ENCODE peak calls at places on chromosome 5, in seven cellular contexts. One of them, this sample, is unnamed.

GRCh38 chr5:35979694-35980093 is 11.5 kb downstream of the UGT3A1 start:
- DNase-seq in A549: no peak
- DNase-seq in psoas muscle: no peak
- DNase-seq in testis: no peak
- DNase-seq in left lung: no peak
- DNase-seq in CD8-positive, alpha-beta T cell: no peak
- DNase-seq in breast epithelium: no peak
- DNase-seq in this sample: no peak

GRCh38 chr5:99605904-99606303 is 677.1 kb upstream of the CHD1 start:
- DNase-seq in A549: no peak
- DNase-seq in psoas muscle: no peak
- DNase-seq in testis: no peak
- DNase-seq in left lung: no peak
- DNase-seq in CD8-positive, alpha-beta T cell: no peak
- DNase-seq in breast epithelium: no peak
- DNase-seq in this sample: no peak

GRCh38 chr5:169631360-169631759 is 5.7 kb upstream of the DOCK2 start:
- DNase-seq in A549: no peak
- DNase-seq in psoas muscle: no peak
- DNase-seq in testis: no peak
- DNase-seq in left lung: no peak
- DNase-seq in CD8-positive, alpha-beta T cell: no peak
- DNase-seq in breast epithelium: no peak
- DNase-seq in this sample: no peak

GRCh38 chr5:1896602-1897376 is 14.1 kb upstream of the IRX4 start:
- DNase-seq in A549: no peak
- DNase-seq in psoas muscle: peak; percentile 45
- DNase-seq in testis: no peak
- DNase-seq in left lung: no peak
- DNase-seq in CD8-positive, alpha-beta T cell: no peak
- DNase-seq in breast epithelium: no peak
- DNase-seq in this sample: no peak

GRCh38 chr5:175560011-175560410 is 81.7 kb downstream of the SFXN1 start:
- DNase-seq in A549: no peak
- DNase-seq in psoas muscle: no peak
- DNase-seq in testis: no peak
- DNase-seq in left lung: no peak
- DNase-seq in CD8-positive, alpha-beta T cell: no peak
- DNase-seq in breast epithelium: no peak
- DNase-seq in this sample: no peak

GRCh38 chr5:125575561-125576504 is 829.4 kb upstream of the ZNF608 start:
- DNase-seq in A549: no peak
- DNase-seq in psoas muscle: no peak
- DNase-seq in testis: no peak
- DNase-seq in left lung: no peak
- DNase-seq in CD8-positive, alpha-beta T cell: no peak
- DNase-seq in breast epithelium: no peak
- DNase-seq in this sample: no peak

GRCh38 chr5:171310334-171310815 is 1.3 kb downstream of the TLX3 start:
- DNase-seq in A549: no peak
- DNase-seq in psoas muscle: no peak
- DNase-seq in testis: no peak
- DNase-seq in left lung: no peak
- DNase-seq in CD8-positive, alpha-beta T cell: no peak
- DNase-seq in breast epithelium: no peak
- DNase-seq in this sample: no peak

GRCh38 chr5:96780626-96781025 is 27.1 kb downstream of the ERAP1 start:
- DNase-seq in A549: no peak
- DNase-seq in psoas muscle: no peak
- DNase-seq in testis: no peak
- DNase-seq in left lung: no peak
- DNase-seq in CD8-positive, alpha-beta T cell: no peak
- DNase-seq in breast epithelium: no peak
- DNase-seq in this sample: peak; percentile 16

GRCh38 chr5:62937661-62938558 is 359.3 kb downstream of the LRRC70 start:
- DNase-seq in A549: no peak
- DNase-seq in psoas muscle: no peak
- DNase-seq in testis: no peak
- DNase-seq in left lung: no peak
- DNase-seq in CD8-positive, alpha-beta T cell: no peak
- DNase-seq in breast epithelium: no peak
- DNase-seq in this sample: no peak

GRCh38 chr5:142826741-142827492 is 56.7 kb downstream of the ARHGAP26 start:
- DNase-seq in A549: no peak
- DNase-seq in psoas muscle: no peak
- DNase-seq in testis: no peak
- DNase-seq in left lung: no peak
- DNase-seq in CD8-positive, alpha-beta T cell: no peak
- DNase-seq in breast epithelium: peak; percentile 68
- DNase-seq in this sample: peak; percentile 73

GRCh38 chr5:136232316-136232715 is 39.4 kb upstream of the SMIM32 start:
- DNase-seq in A549: no peak
- DNase-seq in psoas muscle: no peak
- DNase-seq in testis: no peak
- DNase-seq in left lung: no peak
- DNase-seq in CD8-positive, alpha-beta T cell: no peak
- DNase-seq in breast epithelium: no peak
- DNase-seq in this sample: no peak

GRCh38 chr5:147578228-147579024 is 68.6 kb upstream of the DPYSL3 start:
- DNase-seq in A549: peak; percentile 25
- DNase-seq in psoas muscle: no peak
- DNase-seq in testis: no peak
- DNase-seq in left lung: no peak
- DNase-seq in CD8-positive, alpha-beta T cell: no peak
- DNase-seq in breast epithelium: no peak
- DNase-seq in this sample: no peak

GRCh38 chr5:38709678-38710306 is 136.0 kb upstream of the OSMR start:
- DNase-seq in A549: no peak
- DNase-seq in psoas muscle: no peak
- DNase-seq in testis: no peak
- DNase-seq in left lung: no peak
- DNase-seq in CD8-positive, alpha-beta T cell: no peak
- DNase-seq in breast epithelium: no peak
- DNase-seq in this sample: no peak

DNA sequence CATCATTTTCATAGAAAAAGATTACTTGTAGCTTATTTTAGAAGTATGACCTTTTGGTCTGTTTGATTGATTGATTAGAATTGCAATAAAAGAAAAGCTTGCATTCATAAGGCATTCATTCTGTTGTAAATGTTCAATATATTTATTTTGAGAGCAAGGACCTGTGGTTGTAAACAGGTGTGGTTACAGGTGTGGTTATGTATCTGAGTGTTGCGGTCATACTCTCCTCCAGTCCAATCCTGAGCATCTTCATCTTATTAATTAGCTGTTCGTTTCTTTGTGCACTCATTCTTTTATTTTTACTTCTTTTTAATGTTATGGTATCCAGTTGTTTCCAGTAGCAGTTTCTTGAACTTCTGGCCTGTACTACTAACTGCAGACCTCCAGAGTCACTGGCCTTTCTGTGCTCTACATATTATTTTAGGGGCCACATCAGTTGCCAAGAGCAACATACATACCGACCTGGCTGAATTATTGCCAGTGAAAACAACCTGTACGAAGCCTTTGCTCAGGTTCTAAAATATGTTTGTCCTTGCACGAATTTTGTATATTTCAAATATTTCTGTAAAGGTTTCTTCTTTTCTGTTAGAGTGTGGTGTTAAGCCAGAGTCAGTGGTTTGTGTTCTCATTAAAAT is 128.7 kb downstream of the CDC42SE2 start:
- DNase-seq in A549: no peak
- DNase-seq in psoas muscle: no peak
- DNase-seq in testis: no peak
- DNase-seq in left lung: no peak
- DNase-seq in CD8-positive, alpha-beta T cell: no peak
- DNase-seq in breast epithelium: no peak
- DNase-seq in this sample: no peak
- H3K4me1 ChIP-seq in A549: peaks cover 9% of the 10 kb centered on the region
- H3K4me1 ChIP-seq in psoas muscle: no peaks in the 10 kb centered on the region
- H3K4me1 ChIP-seq in testis: no peaks in the 10 kb centered on the region
- H3K4me1 ChIP-seq in left lung: no peaks in the 10 kb centered on the region
- H3K4me1 ChIP-seq in CD8-positive, alpha-beta T cell: peaks cover 73% of the 10 kb centered on the region
- H3K4me1 ChIP-seq in breast epithelium: no peaks in the 10 kb centered on the region
- H3K4me1 ChIP-seq in this sample: no peaks in the 10 kb centered on the region

GRCh38 chr5:102777099-102777498 is 22.0 kb downstream of the PAM start:
- DNase-seq in A549: no peak
- DNase-seq in psoas muscle: no peak
- DNase-seq in testis: no peak
- DNase-seq in left lung: no peak
- DNase-seq in CD8-positive, alpha-beta T cell: no peak
- DNase-seq in breast epithelium: no peak
- DNase-seq in this sample: no peak

GRCh38 chr5:102778478-102778877 is 23.4 kb downstream of the PAM start:
- DNase-seq in A549: no peak
- DNase-seq in psoas muscle: no peak
- DNase-seq in testis: no peak
- DNase-seq in left lung: no peak
- DNase-seq in CD8-positive, alpha-beta T cell: no peak
- DNase-seq in breast epithelium: no peak
- DNase-seq in this sample: no peak

GRCh38 chr5:102782245-102782872 is 27.3 kb downstream of the PAM start:
- DNase-seq in A549: no peak
- DNase-seq in psoas muscle: no peak
- DNase-seq in testis: no peak
- DNase-seq in left lung: no peak
- DNase-seq in CD8-positive, alpha-beta T cell: no peak
- DNase-seq in breast epithelium: no peak
- DNase-seq in this sample: no peak

GRCh38 chr5:102781786-102782185 is 26.7 kb downstream of the PAM start:
- DNase-seq in A549: no peak
- DNase-seq in psoas muscle: no peak
- DNase-seq in testis: no peak
- DNase-seq in left lung: no peak
- DNase-seq in CD8-positive, alpha-beta T cell: no peak
- DNase-seq in breast epithelium: no peak
- DNase-seq in this sample: no peak

GRCh38 chr5:102781359-102781758 is 26.3 kb downstream of the PAM start:
- DNase-seq in A549: no peak
- DNase-seq in psoas muscle: no peak
- DNase-seq in testis: no peak
- DNase-seq in left lung: no peak
- DNase-seq in CD8-positive, alpha-beta T cell: no peak
- DNase-seq in breast epithelium: no peak
- DNase-seq in this sample: no peak
- TF ChIP-seq CTCF in A549: no peak
- TF ChIP-seq CTCF in psoas muscle: no peak
- TF ChIP-seq CTCF in testis: no peak
- TF ChIP-seq CTCF in left lung: no peak
- TF ChIP-seq CTCF in CD8-positive, alpha-beta T cell: no peak
- TF ChIP-seq CTCF in breast epithelium: no peak
- TF ChIP-seq CTCF in this sample: no peak

GRCh38 chr5:157050050-157050449 is 8.9 kb downstream of the HAVCR1 start:
- DNase-seq in A549: no peak
- DNase-seq in psoas muscle: no peak
- DNase-seq in testis: no peak
- DNase-seq in left lung: no peak
- DNase-seq in CD8-positive, alpha-beta T cell: no peak
- DNase-seq in breast epithelium: no peak
- DNase-seq in this sample: no peak

GRCh38 chr5:157049605-157050004 is 9.3 kb downstream of the HAVCR1 start:
- DNase-seq in A549: peak; percentile 75
- DNase-seq in psoas muscle: no peak
- DNase-seq in testis: no peak
- DNase-seq in left lung: no peak
- DNase-seq in CD8-positive, alpha-beta T cell: no peak
- DNase-seq in breast epithelium: no peak
- DNase-seq in this sample: no peak

GRCh38 chr5:157046041-157046440 is 12.9 kb downstream of the HAVCR1 start:
- DNase-seq in A549: peak; percentile 60
- DNase-seq in psoas muscle: no peak
- DNase-seq in testis: no peak
- DNase-seq in left lung: peak; percentile 37
- DNase-seq in CD8-positive, alpha-beta T cell: no peak
- DNase-seq in breast epithelium: no peak
- DNase-seq in this sample: no peak

GRCh38 chr5:157045601-157046000 is 13.3 kb downstream of the HAVCR1 start:
- DNase-seq in A549: no peak
- DNase-seq in psoas muscle: no peak
- DNase-seq in testis: no peak
- DNase-seq in left lung: no peak
- DNase-seq in CD8-positive, alpha-beta T cell: no peak
- DNase-seq in breast epithelium: no peak
- DNase-seq in this sample: no peak

GRCh38 chr5:157047898-157048297 is 11.0 kb downstream of the HAVCR1 start:
- DNase-seq in A549: no peak
- DNase-seq in psoas muscle: no peak
- DNase-seq in testis: no peak
- DNase-seq in left lung: no peak
- DNase-seq in CD8-positive, alpha-beta T cell: no peak
- DNase-seq in breast epithelium: no peak
- DNase-seq in this sample: no peak
- H3K4me1 ChIP-seq in A549: peaks cover 86% of the 10 kb centered on the region
- H3K4me1 ChIP-seq in psoas muscle: no peaks in the 10 kb centered on the region
- H3K4me1 ChIP-seq in testis: no peaks in the 10 kb centered on the region
- H3K4me1 ChIP-seq in left lung: no peaks in the 10 kb centered on the region
- H3K4me1 ChIP-seq in CD8-positive, alpha-beta T cell: peaks cover 40% of the 10 kb centered on the region
- H3K4me1 ChIP-seq in breast epithelium: no peaks in the 10 kb centered on the region
- H3K4me1 ChIP-seq in this sample: no peaks in the 10 kb centered on the region

DNA sequence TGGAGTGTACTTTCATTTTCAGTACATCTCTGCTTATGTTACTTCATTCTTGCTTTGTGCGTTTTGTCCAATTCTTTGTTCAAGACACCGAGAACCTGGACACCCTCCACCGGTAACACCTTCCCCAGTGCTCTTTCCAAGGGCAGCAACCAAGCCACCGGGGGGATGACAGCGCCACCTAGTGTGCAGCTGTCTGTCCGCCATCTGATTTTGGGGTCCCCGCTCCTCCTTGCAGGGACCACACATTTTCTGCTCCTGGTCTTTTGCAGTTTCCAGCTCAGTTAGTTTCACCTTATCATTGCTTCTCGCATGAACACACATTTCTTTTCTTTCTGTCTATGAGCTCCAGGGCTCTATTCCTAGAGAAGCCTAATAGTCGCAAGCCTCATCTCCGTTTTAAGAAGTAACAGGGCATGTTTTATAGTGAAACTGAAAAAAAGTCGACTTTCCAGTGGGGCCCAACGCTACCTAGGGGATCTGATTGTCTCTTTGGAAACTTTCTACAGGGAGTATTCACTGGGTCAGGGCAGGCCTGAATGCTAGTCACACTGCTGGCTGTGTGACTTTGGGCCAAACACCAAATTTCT is 152.1 kb downstream of the FSTL4 start:
- DNase-seq in A549: peak; percentile 66
- DNase-seq in psoas muscle: no peak
- DNase-seq in testis: peak; percentile 38
- DNase-seq in left lung: no peak
- DNase-seq in CD8-positive, alpha-beta T cell: no peak
- DNase-seq in breast epithelium: no peak
- DNase-seq in this sample: peak; percentile 33
- TF ChIP-seq CTCF in A549: peak; percentile 54
- TF ChIP-seq CTCF in psoas muscle: peak; percentile 38
- TF ChIP-seq CTCF in testis: no peak
- TF ChIP-seq CTCF in left lung: peak; percentile 39
- TF ChIP-seq CTCF in CD8-positive, alpha-beta T cell: no peak
- TF ChIP-seq CTCF in breast epithelium: no peak
- TF ChIP-seq CTCF in this sample: peak; percentile 86

DNA sequence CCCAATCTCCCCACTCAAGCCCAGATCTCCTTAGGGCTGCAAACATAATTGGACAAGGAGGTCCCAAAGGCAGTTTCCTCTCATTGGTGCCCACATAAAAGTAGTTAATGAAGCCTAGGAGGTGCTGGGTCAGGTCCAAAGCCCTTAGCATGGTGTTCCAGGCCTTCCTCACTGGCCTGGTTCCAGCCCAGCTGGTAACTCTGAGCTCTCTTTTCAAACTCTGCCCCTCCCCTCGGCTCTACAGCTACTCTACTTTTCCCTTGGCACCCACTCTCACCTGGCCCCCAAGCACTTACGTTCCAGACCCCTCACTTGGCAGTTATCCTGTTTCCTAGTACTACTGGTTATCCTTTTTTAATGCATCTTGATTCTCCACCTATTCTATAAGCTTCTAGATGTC is 9.9 kb downstream of the SEPTIN8 start:
- DNase-seq in A549: no peak
- DNase-seq in psoas muscle: no peak
- DNase-seq in testis: no peak
- DNase-seq in left lung: no peak
- DNase-seq in CD8-positive, alpha-beta T cell: no peak
- DNase-seq in breast epithelium: no peak
- DNase-seq in this sample: no peak
- H3K4me1 ChIP-seq in A549: no peaks in the 10 kb centered on the region
- H3K4me1 ChIP-seq in psoas muscle: peaks cover 8% of the 10 kb centered on the region
- H3K4me1 ChIP-seq in testis: peaks cover 24% of the 10 kb centered on the region
- H3K4me1 ChIP-seq in left lung: peaks cover 13% of the 10 kb centered on the region
- H3K4me1 ChIP-seq in CD8-positive, alpha-beta T cell: no peaks in the 10 kb centered on the region
- H3K4me1 ChIP-seq in breast epithelium: peaks cover 13% of the 10 kb centered on the region
- H3K4me1 ChIP-seq in this sample: no peaks in the 10 kb centered on the region